ENCODE peak calls at places on chromosome 19, in ten cellular contexts. One of them, this sample, is unnamed.

GRCh38 chr19:44725251-44725650 is 23.3 kb upstream of the BCL3 start:
- DNase-seq in activated T-cell treated with anti-CD3 and anti-CD28 coated beads, Interleukin-2, amount 50 U/mL, for 4 hours: no peak
- DNase-seq in iPS-NIHi11: no peak
- DNase-seq in lower leg skin: no peak
- DNase-seq in H9: no peak
- DNase-seq in C1 segment of cervical spinal cord: no peak
- DNase-seq in endothelial cell: no peak
- DNase-seq in progenitor cell of endocrine pancreas: no peak
- DNase-seq in fibroblast of lung: no peak
- DNase-seq in frontal cortex: no peak
- DNase-seq in this sample: no peak

GRCh38 chr19:8085606-8086464 is 33.3 kb downstream of the CCL25 start:
- DNase-seq in progenitor cell of endocrine pancreas: no peak
- DNase-seq in C1 segment of cervical spinal cord: no peak
- DNase-seq in frontal cortex: no peak
- DNase-seq in H9: no peak
- DNase-seq in lower leg skin: no peak
- DNase-seq in endothelial cell: no peak
- DNase-seq in iPS-NIHi11: peak
- DNase-seq in activated T-cell treated with anti-CD3 and anti-CD28 coated beads, Interleukin-2, amount 50 U/mL, for 4 hours: no peak
- DNase-seq in fibroblast of lung: no peak
- DNase-seq in this sample: peak

GRCh38 chr19:46009530-46010510 is 13.0 kb downstream of the PGLYRP1 start:
- DNase-seq in C1 segment of cervical spinal cord: peak
- DNase-seq in endothelial cell: peak
- DNase-seq in frontal cortex: peak
- DNase-seq in fibroblast of lung: peak
- DNase-seq in H9: peak
- DNase-seq in iPS-NIHi11: peak
- DNase-seq in progenitor cell of endocrine pancreas: peak
- DNase-seq in activated T-cell treated with anti-CD3 and anti-CD28 coated beads, Interleukin-2, amount 50 U/mL, for 4 hours: peak
- DNase-seq in lower leg skin: peak
- DNase-seq in this sample: peak

GRCh38 chr19:3945838-3946237 is 13.0 kb downstream of the NMRK2 start:
- DNase-seq in lower leg skin: no peak
- DNase-seq in iPS-NIHi11: no peak
- DNase-seq in frontal cortex: no peak
- DNase-seq in endothelial cell: no peak
- DNase-seq in fibroblast of lung: no peak
- DNase-seq in H9: no peak
- DNase-seq in progenitor cell of endocrine pancreas: no peak
- DNase-seq in activated T-cell treated with anti-CD3 and anti-CD28 coated beads, Interleukin-2, amount 50 U/mL, for 4 hours: no peak
- DNase-seq in C1 segment of cervical spinal cord: no peak
- DNase-seq in this sample: no peak

GRCh38 chr19:48842744-48843162 is 6.5 kb upstream of the HSD17B14 start:
- DNase-seq in iPS-NIHi11: peak
- DNase-seq in fibroblast of lung: peak
- DNase-seq in C1 segment of cervical spinal cord: no peak
- DNase-seq in H9: peak
- DNase-seq in endothelial cell: peak
- DNase-seq in activated T-cell treated with anti-CD3 and anti-CD28 coated beads, Interleukin-2, amount 50 U/mL, for 4 hours: peak
- DNase-seq in progenitor cell of endocrine pancreas: peak
- DNase-seq in lower leg skin: no peak
- DNase-seq in frontal cortex: peak
- DNase-seq in this sample: peak

GRCh38 chr19:51246153-51246552 is 4.7 kb upstream of the SIGLECL1 start:
- DNase-seq in iPS-NIHi11: no peak
- DNase-seq in H9: no peak
- DNase-seq in frontal cortex: no peak
- DNase-seq in fibroblast of lung: no peak
- DNase-seq in lower leg skin: no peak
- DNase-seq in progenitor cell of endocrine pancreas: no peak
- DNase-seq in C1 segment of cervical spinal cord: no peak
- DNase-seq in endothelial cell: peak
- DNase-seq in activated T-cell treated with anti-CD3 and anti-CD28 coated beads, Interleukin-2, amount 50 U/mL, for 4 hours: no peak
- DNase-seq in this sample: no peak

GRCh38 chr19:22263121-22263520 is 23.1 kb upstream of the ZNF729 start:
- DNase-seq in C1 segment of cervical spinal cord: no peak
- DNase-seq in iPS-NIHi11: no peak
- DNase-seq in lower leg skin: no peak
- DNase-seq in H9: no peak
- DNase-seq in activated T-cell treated with anti-CD3 and anti-CD28 coated beads, Interleukin-2, amount 50 U/mL, for 4 hours: no peak
- DNase-seq in endothelial cell: no peak
- DNase-seq in progenitor cell of endocrine pancreas: no peak
- DNase-seq in fibroblast of lung: no peak
- DNase-seq in frontal cortex: no peak
- DNase-seq in this sample: no peak

GRCh38 chr19:12983561-12984142 is 11.6 kb upstream of the NFIX start:
- DNase-seq in endothelial cell: peak
- DNase-seq in H9: peak
- DNase-seq in iPS-NIHi11: peak
- DNase-seq in lower leg skin: no peak
- DNase-seq in activated T-cell treated with anti-CD3 and anti-CD28 coated beads, Interleukin-2, amount 50 U/mL, for 4 hours: peak
- DNase-seq in fibroblast of lung: peak
- DNase-seq in C1 segment of cervical spinal cord: peak
- DNase-seq in progenitor cell of endocrine pancreas: peak
- DNase-seq in frontal cortex: peak
- DNase-seq in this sample: peak

GRCh38 chr19:47240996-47241918 is 10.3 kb upstream of the BBC3 start:
- DNase-seq in C1 segment of cervical spinal cord: peak
- DNase-seq in lower leg skin: peak
- DNase-seq in frontal cortex: peak
- DNase-seq in fibroblast of lung: peak
- DNase-seq in activated T-cell treated with anti-CD3 and anti-CD28 coated beads, Interleukin-2, amount 50 U/mL, for 4 hours: peak
- DNase-seq in progenitor cell of endocrine pancreas: peak
- DNase-seq in iPS-NIHi11: peak
- DNase-seq in H9: peak
- DNase-seq in endothelial cell: peak
- DNase-seq in this sample: peak

GRCh38 chr19:37654525-37654832 is 786 bp downstream of the ZFP30 start:
- DNase-seq in fibroblast of lung: peak
- DNase-seq in iPS-NIHi11: no peak
- DNase-seq in lower leg skin: no peak
- DNase-seq in progenitor cell of endocrine pancreas: peak
- DNase-seq in H9: no peak
- DNase-seq in activated T-cell treated with anti-CD3 and anti-CD28 coated beads, Interleukin-2, amount 50 U/mL, for 4 hours: no peak
- DNase-seq in endothelial cell: no peak
- DNase-seq in frontal cortex: no peak
- DNase-seq in C1 segment of cervical spinal cord: no peak
- DNase-seq in this sample: no peak

GRCh38 chr19:1106841-1107654 is 3.3 kb downstream of the GPX4 start:
- DNase-seq in iPS-NIHi11: no peak
- DNase-seq in progenitor cell of endocrine pancreas: no peak
- DNase-seq in lower leg skin: no peak
- DNase-seq in fibroblast of lung: peak
- DNase-seq in endothelial cell: no peak
- DNase-seq in H9: no peak
- DNase-seq in C1 segment of cervical spinal cord: no peak
- DNase-seq in activated T-cell treated with anti-CD3 and anti-CD28 coated beads, Interleukin-2, amount 50 U/mL, for 4 hours: no peak
- DNase-seq in frontal cortex: no peak
- DNase-seq in this sample: peak

GRCh38 chr19:6227941-6228325 is 51.8 kb downstream of the MLLT1 start:
- DNase-seq in lower leg skin: no peak
- DNase-seq in endothelial cell: no peak
- DNase-seq in progenitor cell of endocrine pancreas: no peak
- DNase-seq in activated T-cell treated with anti-CD3 and anti-CD28 coated beads, Interleukin-2, amount 50 U/mL, for 4 hours: no peak
- DNase-seq in fibroblast of lung: no peak
- DNase-seq in C1 segment of cervical spinal cord: no peak
- DNase-seq in iPS-NIHi11: peak
- DNase-seq in frontal cortex: no peak
- DNase-seq in H9: no peak
- DNase-seq in this sample: no peak

GRCh38 chr19:48560095-48560530 is 8.1 kb downstream of the SULT2B1 start:
- DNase-seq in endothelial cell: no peak
- DNase-seq in progenitor cell of endocrine pancreas: no peak
- DNase-seq in lower leg skin: no peak
- DNase-seq in fibroblast of lung: no peak
- DNase-seq in activated T-cell treated with anti-CD3 and anti-CD28 coated beads, Interleukin-2, amount 50 U/mL, for 4 hours: no peak
- DNase-seq in C1 segment of cervical spinal cord: no peak
- DNase-seq in H9: peak
- DNase-seq in frontal cortex: no peak
- DNase-seq in iPS-NIHi11: peak
- DNase-seq in this sample: peak

GRCh38 chr19:31118926-31119325 is 230.3 kb downstream of the TSHZ3 start:
- DNase-seq in progenitor cell of endocrine pancreas: no peak
- DNase-seq in C1 segment of cervical spinal cord: no peak
- DNase-seq in activated T-cell treated with anti-CD3 and anti-CD28 coated beads, Interleukin-2, amount 50 U/mL, for 4 hours: no peak
- DNase-seq in endothelial cell: no peak
- DNase-seq in frontal cortex: no peak
- DNase-seq in fibroblast of lung: no peak
- DNase-seq in lower leg skin: peak
- DNase-seq in H9: no peak
- DNase-seq in iPS-NIHi11: no peak
- DNase-seq in this sample: no peak

GRCh38 chr19:17794731-17795494 is at the start of gene B3GNT3:
- DNase-seq in endothelial cell: peak
- DNase-seq in fibroblast of lung: no peak
- DNase-seq in iPS-NIHi11: peak
- DNase-seq in activated T-cell treated with anti-CD3 and anti-CD28 coated beads, Interleukin-2, amount 50 U/mL, for 4 hours: no peak
- DNase-seq in C1 segment of cervical spinal cord: no peak
- DNase-seq in lower leg skin: peak
- DNase-seq in progenitor cell of endocrine pancreas: no peak
- DNase-seq in H9: peak
- DNase-seq in frontal cortex: no peak
- DNase-seq in this sample: no peak

GRCh38 chr19:47820410-47820809 is 1.3 kb upstream of the CRX start:
- DNase-seq in H9: no peak
- DNase-seq in C1 segment of cervical spinal cord: no peak
- DNase-seq in lower leg skin: no peak
- DNase-seq in activated T-cell treated with anti-CD3 and anti-CD28 coated beads, Interleukin-2, amount 50 U/mL, for 4 hours: no peak
- DNase-seq in endothelial cell: no peak
- DNase-seq in progenitor cell of endocrine pancreas: no peak
- DNase-seq in fibroblast of lung: no peak
- DNase-seq in iPS-NIHi11: no peak
- DNase-seq in frontal cortex: no peak
- DNase-seq in this sample: no peak

GRCh38 chr19:16045171-16045570 is 31.1 kb upstream of the TPM4 start:
- DNase-seq in H9: no peak
- DNase-seq in C1 segment of cervical spinal cord: no peak
- DNase-seq in activated T-cell treated with anti-CD3 and anti-CD28 coated beads, Interleukin-2, amount 50 U/mL, for 4 hours: no peak
- DNase-seq in progenitor cell of endocrine pancreas: no peak
- DNase-seq in fibroblast of lung: no peak
- DNase-seq in frontal cortex: no peak
- DNase-seq in endothelial cell: no peak
- DNase-seq in lower leg skin: no peak
- DNase-seq in iPS-NIHi11: no peak
- DNase-seq in this sample: no peak

GRCh38 chr19:18531485-18531884 is 9.6 kb upstream of the ELL start:
- DNase-seq in iPS-NIHi11: no peak
- DNase-seq in activated T-cell treated with anti-CD3 and anti-CD28 coated beads, Interleukin-2, amount 50 U/mL, for 4 hours: no peak
- DNase-seq in endothelial cell: no peak
- DNase-seq in lower leg skin: no peak
- DNase-seq in H9: no peak
- DNase-seq in frontal cortex: no peak
- DNase-seq in fibroblast of lung: no peak
- DNase-seq in C1 segment of cervical spinal cord: no peak
- DNase-seq in progenitor cell of endocrine pancreas: no peak
- DNase-seq in this sample: no peak

GRCh38 chr19:40251991-40252390 is 25.5 kb upstream of the CCNP start:
- DNase-seq in frontal cortex: no peak
- DNase-seq in progenitor cell of endocrine pancreas: no peak
- DNase-seq in C1 segment of cervical spinal cord: no peak
- DNase-seq in iPS-NIHi11: no peak
- DNase-seq in endothelial cell: no peak
- DNase-seq in H9: no peak
- DNase-seq in lower leg skin: no peak
- DNase-seq in fibroblast of lung: no peak
- DNase-seq in activated T-cell treated with anti-CD3 and anti-CD28 coated beads, Interleukin-2, amount 50 U/mL, for 4 hours: no peak
- DNase-seq in this sample: no peak

GRCh38 chr19:55423225-55423967 is 15.8 kb upstream of the UBE2S start:
- DNase-seq in iPS-NIHi11: no peak
- DNase-seq in C1 segment of cervical spinal cord: no peak
- DNase-seq in activated T-cell treated with anti-CD3 and anti-CD28 coated beads, Interleukin-2, amount 50 U/mL, for 4 hours: no peak
- DNase-seq in frontal cortex: no peak
- DNase-seq in progenitor cell of endocrine pancreas: no peak
- DNase-seq in fibroblast of lung: no peak
- DNase-seq in lower leg skin: no peak
- DNase-seq in endothelial cell: no peak
- DNase-seq in H9: no peak
- DNase-seq in this sample: no peak

GRCh38 chr19:3987619-3988371 is 2.5 kb upstream of the EEF2 start:
- DNase-seq in activated T-cell treated with anti-CD3 and anti-CD28 coated beads, Interleukin-2, amount 50 U/mL, for 4 hours: peak
- DNase-seq in iPS-NIHi11: peak
- DNase-seq in frontal cortex: peak
- DNase-seq in endothelial cell: peak
- DNase-seq in lower leg skin: peak
- DNase-seq in fibroblast of lung: peak
- DNase-seq in progenitor cell of endocrine pancreas: peak
- DNase-seq in C1 segment of cervical spinal cord: peak
- DNase-seq in H9: peak
- DNase-seq in this sample: peak

GRCh38 chr19:8352134-8352827 is 9.2 kb upstream of the KANK3 start:
- DNase-seq in endothelial cell: no peak
- DNase-seq in iPS-NIHi11: no peak
- DNase-seq in lower leg skin: no peak
- DNase-seq in fibroblast of lung: peak
- DNase-seq in progenitor cell of endocrine pancreas: no peak
- DNase-seq in C1 segment of cervical spinal cord: no peak
- DNase-seq in H9: no peak
- DNase-seq in frontal cortex: no peak
- DNase-seq in activated T-cell treated with anti-CD3 and anti-CD28 coated beads, Interleukin-2, amount 50 U/mL, for 4 hours: no peak
- DNase-seq in this sample: no peak

GRCh38 chr19:34428549-34429285 is 536 bp downstream of the UBA2 start:
- DNase-seq in iPS-NIHi11: peak
- DNase-seq in activated T-cell treated with anti-CD3 and anti-CD28 coated beads, Interleukin-2, amount 50 U/mL, for 4 hours: no peak
- DNase-seq in endothelial cell: peak
- DNase-seq in fibroblast of lung: peak
- DNase-seq in frontal cortex: peak
- DNase-seq in H9: no peak
- DNase-seq in lower leg skin: peak
- DNase-seq in progenitor cell of endocrine pancreas: no peak
- DNase-seq in C1 segment of cervical spinal cord: peak
- DNase-seq in this sample: peak

GRCh38 chr19:961866-962620 is 22.1 kb upstream of the WDR18 start:
- DNase-seq in H9: no peak
- DNase-seq in endothelial cell: no peak
- DNase-seq in frontal cortex: no peak
- DNase-seq in progenitor cell of endocrine pancreas: no peak
- DNase-seq in C1 segment of cervical spinal cord: no peak
- DNase-seq in iPS-NIHi11: no peak
- DNase-seq in fibroblast of lung: peak
- DNase-seq in lower leg skin: no peak
- DNase-seq in activated T-cell treated with anti-CD3 and anti-CD28 coated beads, Interleukin-2, amount 50 U/mL, for 4 hours: no peak
- DNase-seq in this sample: peak

GRCh38 chr19:33796164-33797100 is at the start of gene KCTD15:
- DNase-seq in C1 segment of cervical spinal cord: no peak
- DNase-seq in frontal cortex: peak
- DNase-seq in fibroblast of lung: peak
- DNase-seq in H9: peak
- DNase-seq in lower leg skin: no peak
- DNase-seq in iPS-NIHi11: peak
- DNase-seq in activated T-cell treated with anti-CD3 and anti-CD28 coated beads, Interleukin-2, amount 50 U/mL, for 4 hours: no peak
- DNase-seq in progenitor cell of endocrine pancreas: peak
- DNase-seq in endothelial cell: peak
- DNase-seq in this sample: peak

GRCh38 chr19:17232258-17232657 is 6.2 kb downstream of the OCEL1 start:
- DNase-seq in frontal cortex: no peak
- DNase-seq in endothelial cell: no peak
- DNase-seq in progenitor cell of endocrine pancreas: no peak
- DNase-seq in H9: no peak
- DNase-seq in C1 segment of cervical spinal cord: no peak
- DNase-seq in activated T-cell treated with anti-CD3 and anti-CD28 coated beads, Interleukin-2, amount 50 U/mL, for 4 hours: no peak
- DNase-seq in fibroblast of lung: no peak
- DNase-seq in lower leg skin: no peak
- DNase-seq in iPS-NIHi11: no peak
- DNase-seq in this sample: no peak

GRCh38 chr19:41064974-41065569 is 23.2 kb upstream of the CYP2A13 start:
- DNase-seq in progenitor cell of endocrine pancreas: no peak
- DNase-seq in lower leg skin: no peak
- DNase-seq in endothelial cell: peak
- DNase-seq in activated T-cell treated with anti-CD3 and anti-CD28 coated beads, Interleukin-2, amount 50 U/mL, for 4 hours: no peak
- DNase-seq in fibroblast of lung: peak
- DNase-seq in frontal cortex: no peak
- DNase-seq in H9: peak
- DNase-seq in iPS-NIHi11: peak
- DNase-seq in C1 segment of cervical spinal cord: no peak
- DNase-seq in this sample: peak

GRCh38 chr19:13002389-13002898 is 7.2 kb downstream of the NFIX start:
- DNase-seq in progenitor cell of endocrine pancreas: no peak
- DNase-seq in H9: no peak
- DNase-seq in lower leg skin: no peak
- DNase-seq in fibroblast of lung: no peak
- DNase-seq in frontal cortex: peak
- DNase-seq in C1 segment of cervical spinal cord: peak
- DNase-seq in iPS-NIHi11: no peak
- DNase-seq in activated T-cell treated with anti-CD3 and anti-CD28 coated beads, Interleukin-2, amount 50 U/mL, for 4 hours: no peak
- DNase-seq in endothelial cell: no peak
- DNase-seq in this sample: no peak

This sample was measured in ELF-1.